ENCODE peak calls at places on chromosome 10, in five cellular contexts. D is AG04450, V is choroid plexus epithelial cell, N is stomach, X is psoas muscle. Z is an unnamed sample.

GRCh38 chr10:55224007-55224781 is 423.2 kb upstream of the PCDH15 start:
- DNase-seq in D (no peak), V (no peak), N (no peak), X (no peak), Z (no peak)

GRCh38 chr10:88830643-88831277 is 20.9 kb downstream of the ANKRD22 start:
- DNase-seq in D (no peak), V (no peak), N (no peak), X (no peak), Z (no peak)

GRCh38 chr10:61939575-61940301 is 38.2 kb downstream of the ARID5B start:
- DNase-seq in D (no peak), V (peak), N (no peak), X (no peak), Z (peak)

GRCh38 chr10:6119423-6119822 is 30.6 kb downstream of the RBM17 start:
- DNase-seq in D (no peak), V (no peak), N (no peak), X (no peak), Z (no peak)

GRCh38 chr10:3906511-3907111 is 121.6 kb upstream of the KLF6 start:
- DNase-seq in D (peak), V (peak), N (no peak), X (peak), Z (peak)

GRCh38 chr10:32155075-32155516 is 98.9 kb upstream of the KIF5B start:
- DNase-seq in D (no peak), V (peak), N (no peak), X (no peak), Z (peak)

GRCh38 chr10:61896854-61897661 is 4.4 kb upstream of the ARID5B start:
- DNase-seq in D (no peak), V (peak), N (peak), X (peak), Z (peak)

GRCh38 chr10:79360499-79361342 is 13.5 kb downstream of the PPIF start:
- DNase-seq in D (no peak), V (no peak), N (no peak), X (no peak), Z (no peak)

GRCh38 chr10:23363788-23364135 is 19.2 kb upstream of the C10orf67 start:
- DNase-seq in D (no peak), V (no peak), N (no peak), X (no peak), Z (no peak)

GRCh38 chr10:77359287-77359691 is 278.3 kb downstream of the KCNMA1 start:
- DNase-seq in D (no peak), V (no peak), N (no peak), X (no peak), Z (no peak)

GRCh38 chr10:15227611-15228372 is 59.3 kb upstream of the NMT2 start:
- DNase-seq in D (peak), V (peak), N (no peak), X (no peak), Z (peak)

GRCh38 chr10:13953371-13953770 is 366.6 kb downstream of the PRPF18 start:
- DNase-seq in D (no peak), V (no peak), N (no peak), X (no peak), Z (peak)

GRCh38 chr10:51700228-51700835 is 937 bp upstream of the CSTF2T start:
- DNase-seq in D (no peak), V (peak), N (peak), X (no peak), Z (no peak)

GRCh38 chr10:61786728-61787127 is 114.8 kb upstream of the ARID5B start:
- DNase-seq in D (no peak), V (peak), N (no peak), X (no peak), Z (peak)

GRCh38 chr10:103720328-103720963 is 134.9 kb downstream of the SH3PXD2A start:
- DNase-seq in D (no peak), V (no peak), N (no peak), X (no peak), Z (no peak)

GRCh38 chr10:126088144-126088543 is 191.8 kb downstream of the FANK1 start:
- DNase-seq in D (no peak), V (peak), N (no peak), X (no peak), Z (peak)

GRCh38 chr10:17009228-17009700 is 120.3 kb downstream of the CUBN start:
- DNase-seq in D (no peak), V (peak), N (no peak), X (no peak), Z (peak)

GRCh38 chr10:10164845-10165244 is 852.8 kb upstream of the CELF2 start:
- DNase-seq in D (no peak), V (no peak), N (no peak), X (no peak), Z (no peak)

DNA sequence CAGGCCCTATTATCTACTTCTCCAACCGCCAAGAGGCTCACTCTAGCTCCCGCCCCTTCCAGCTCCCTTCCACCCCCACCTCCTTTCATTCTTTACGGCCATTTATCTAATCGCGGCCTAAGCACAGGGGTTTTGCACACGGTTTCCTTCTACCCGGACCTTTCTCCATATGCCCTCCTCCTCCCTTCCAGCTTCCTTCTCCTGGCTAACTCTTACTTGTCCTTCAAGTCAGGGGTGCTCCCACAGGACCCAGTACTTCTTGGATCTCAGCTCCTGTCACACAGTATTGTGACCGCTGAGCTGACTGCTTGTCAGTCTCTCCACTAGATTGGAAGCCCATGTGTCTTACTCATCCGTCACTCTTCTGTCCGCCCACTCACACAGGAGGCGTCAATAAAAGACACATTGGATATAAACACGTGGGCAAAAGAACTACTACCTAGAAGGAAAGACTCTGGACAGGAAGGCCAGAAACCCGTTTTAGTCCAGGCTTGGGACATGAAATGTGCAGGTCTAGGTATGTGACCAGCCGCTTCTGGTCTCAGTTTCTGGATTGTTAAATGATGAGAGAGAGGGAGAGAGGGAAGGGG is 20.3 kb upstream of the HPS1 start:
- DNase-seq in D (no peak), V (no peak), N (no peak), X (no peak), Z (no peak)
- H3K4me3 ChIP-seq in D (no peak), V (no peak), N (no peak), X (no peak), Z (no peak)

DNA sequence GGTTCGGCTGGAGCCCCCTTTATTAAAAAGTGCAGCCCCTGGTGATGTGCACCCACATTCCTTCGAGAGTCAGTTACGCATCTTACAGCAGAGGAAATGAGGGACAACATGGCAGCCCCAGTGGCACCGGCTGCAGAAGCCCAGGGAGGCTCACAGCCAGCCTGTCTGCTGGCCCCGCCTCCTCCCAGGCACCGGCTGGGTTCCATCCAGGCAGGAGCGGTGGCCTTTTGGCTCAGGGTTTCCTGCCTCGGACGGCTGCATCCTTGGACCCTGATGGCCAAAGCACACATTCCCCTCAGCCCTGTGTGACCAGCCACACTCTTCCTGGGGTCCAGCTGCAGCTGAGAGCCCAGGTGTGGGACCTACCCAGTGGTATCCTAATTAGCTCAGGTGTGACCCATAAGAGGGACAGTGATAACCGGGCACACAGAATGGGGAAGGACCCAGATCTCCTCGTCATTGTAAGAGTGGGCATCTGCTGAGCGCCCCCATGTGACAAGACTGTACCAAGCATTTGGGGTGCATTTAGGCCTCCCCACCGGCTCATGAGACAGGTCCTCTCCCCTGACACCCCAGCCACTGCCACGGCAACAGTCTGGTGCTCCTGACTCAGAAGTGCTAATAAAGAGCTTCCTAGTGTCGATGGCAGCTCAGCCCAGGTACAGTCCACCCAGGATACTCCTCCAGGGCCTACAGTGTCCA is 63.3 kb upstream of the CHST15 start:
- DNase-seq in D (no peak), V (no peak), N (peak), X (peak), Z (no peak)
- TF ChIP-seq CTCF in D (no peak), V (no peak), N (no peak), X (no peak), Z (no peak)

DNA sequence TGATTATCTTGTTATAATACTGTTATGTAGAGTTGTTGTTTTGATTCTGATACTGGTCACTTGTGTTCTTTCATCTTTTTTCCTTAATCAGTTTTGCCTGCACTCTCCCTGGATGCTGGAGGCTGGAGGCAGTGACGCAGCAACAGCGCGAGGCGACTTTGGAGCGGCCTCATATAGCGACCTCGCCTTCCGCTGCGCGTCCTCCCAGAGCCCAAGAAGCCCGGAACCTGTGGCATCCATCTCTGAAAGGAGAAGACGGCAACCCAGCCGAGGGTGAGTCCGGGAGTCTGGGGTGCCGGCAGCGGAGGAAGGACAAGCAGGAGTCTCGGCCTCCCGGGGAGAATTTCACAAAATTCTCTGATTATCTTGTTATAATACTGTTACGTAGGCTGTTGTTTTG is 161.2 kb downstream of the ZNF33B start:
- DNase-seq in D (no peak), V (no peak), N (no peak), X (no peak), Z (no peak)
- H3K4me3 ChIP-seq in D (no peak), V (no peak), N (no peak), X (no peak), Z (no peak)

GRCh38 chr10:99529483-99530107 is 3.1 kb upstream of the NKX2-3 start:
- DNase-seq in D (no peak), V (no peak), N (no peak), X (no peak), Z (no peak)

GRCh38 chr10:99528867-99529285 is 3.9 kb upstream of the NKX2-3 start:
- DNase-seq in D (no peak), V (no peak), N (no peak), X (no peak), Z (no peak)

GRCh38 chr10:99531696-99532050 is 1.1 kb upstream of the NKX2-3 start:
- DNase-seq in D (no peak), V (no peak), N (no peak), X (no peak), Z (no peak)

GRCh38 chr10:99531026-99531695 is 1.6 kb upstream of the NKX2-3 start:
- DNase-seq in D (no peak), V (no peak), N (no peak), X (no peak), Z (no peak)

GRCh38 chr10:99530108-99531025 is 2.4 kb upstream of the NKX2-3 start:
- DNase-seq in D (no peak), V (no peak), N (no peak), X (no peak), Z (no peak)
- TF ChIP-seq CTCF in D (no peak), V (no peak), N (no peak), X (no peak), Z (no peak)

DNA sequence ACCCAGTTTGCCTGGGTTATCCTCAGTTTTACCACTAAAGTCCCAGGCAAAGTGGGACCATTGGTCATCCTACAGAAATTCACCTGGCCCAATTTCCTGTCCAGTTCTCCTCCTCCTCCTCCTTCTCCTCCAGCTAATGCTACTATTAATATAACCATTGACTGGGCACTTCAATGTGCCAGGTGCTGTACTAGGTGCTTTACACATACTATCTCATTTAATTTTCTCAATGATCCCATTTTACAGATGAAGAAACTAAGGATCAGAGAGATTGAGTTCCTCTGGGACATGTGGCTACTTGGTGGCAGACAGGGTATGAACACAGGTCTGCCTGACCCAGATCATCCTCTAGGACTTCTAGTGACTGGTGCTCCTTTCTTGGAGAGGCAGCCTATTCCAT is 79.0 kb downstream of the MYOF start:
- DNase-seq in D (no peak), V (no peak), N (no peak), X (no peak), Z (no peak)
- H3K4me3 ChIP-seq in D (no peak), V (no peak), N (no peak), X (no peak), Z (no peak)